ENCODE peak calls at places on chromosomes 12 and 14, in five cellular contexts. S, V, L, A and F are unnamed samples.

GRCh38 chr12:19801941-19802340 is 362.6 kb downstream of the AEBP2 start:
- DNase-seq in S (no peak), V (no peak), L (no peak), A (no peak), F (no peak)

GRCh38 chr12:46386877-46387629 is 14.5 kb upstream of the SLC38A2 start:
- DNase-seq in S (no peak), V (no peak), L (peak; percentile 87), A (no peak), F (no peak)

GRCh38 chr12:76033116-76034001 is 1.8 kb upstream of the PHLDA1 start:
- DNase-seq in S (no peak), V (no peak), L (peak; percentile 59), A (no peak), F (no peak)

GRCh38 chr14:101948666-101949205 is 15.6 kb upstream of the DYNC1H1 start:
- DNase-seq in S (no peak), V (peak; percentile 23), L (no peak), A (no peak), F (no peak)

GRCh38 chr14:39025250-39025809 is 77.7 kb downstream of the SEC23A start:
- DNase-seq in S (no peak), V (no peak), L (no peak), A (peak; percentile 1), F (no peak)

GRCh38 chr12:65725376-65725775 is 98.9 kb upstream of the HMGA2 start:
- DNase-seq in S (no peak), V (no peak), L (peak; percentile 47), A (no peak), F (no peak)

GRCh38 chr12:124407074-124407473 is 112.2 kb downstream of the RFLNA start:
- DNase-seq in S (no peak), V (no peak), L (no peak), A (no peak), F (no peak)

GRCh38 chr14:74019743-74020142 is 594 bp downstream of the BBOF1 start:
- DNase-seq in S (no peak), V (no peak), L (peak; percentile 59), A (no peak), F (no peak)

GRCh38 chr14:75088566-75089373 is 19.3 kb downstream of the ZC2HC1C start:
- DNase-seq in S (peak; percentile 61), V (peak; percentile 35), L (peak; percentile 76), A (peak; percentile 55), F (peak; percentile 68)

GRCh38 chr12:63919758-63920157 is 75.3 kb downstream of the SRGAP1 start:
- DNase-seq in S (no peak), V (no peak), L (peak; percentile 60), A (no peak), F (no peak)

GRCh38 chr14:99137913-99138571 is 134.0 kb downstream of the BCL11B start:
- DNase-seq in S (no peak), V (no peak), L (no peak), A (no peak), F (no peak)

GRCh38 chr12:2998789-2999264 is 39.6 kb downstream of the TEAD4 start:
- DNase-seq in S (no peak), V (no peak), L (peak; percentile 67), A (no peak), F (no peak)

GRCh38 chr14:41915732-41916131 is 309.1 kb downstream of the LRFN5 start:
- DNase-seq in S (no peak), V (no peak), L (no peak), A (no peak), F (no peak)

GRCh38 chr12:49483621-49484020 is 55.2 kb upstream of the KCNH3 start:
- DNase-seq in S (no peak), V (no peak), L (no peak), A (no peak), F (no peak)

GRCh38 chr12:80175307-80175930 is 76.1 kb downstream of the OTOGL start:
- DNase-seq in S (no peak), V (no peak), L (peak; percentile 28), A (no peak), F (no peak)

GRCh38 chr12:110744176-110744575 is 1.5 kb upstream of the PPP1CC start:
- DNase-seq in S (no peak), V (no peak), L (peak; percentile 62), A (no peak), F (no peak)